ENCODE peak calls at places on chromosome 9, in ten cellular contexts. M is body of pancreas; L is GM23248; V is fibroblast of lung; Z is CD8-positive, alpha-beta T cell; H is psoas muscle; X is tibial nerve; E is IMR-90; Q is suprapubic skin; T is A673. W is an unnamed sample.

GRCh38 chr9:14310247-14310646 is 3.7 kb downstream of the NFIB start:
- DNase-seq in H (no peak), E (no peak), M (no peak), Z (no peak), X (no peak), T (no peak), L (no peak), Q (no peak), V (no peak), W (no peak)

GRCh38 chr9:14312721-14313377 is 1.1 kb downstream of the NFIB start:
- DNase-seq in Q (no peak), V (peak; percentile 55), H (peak; percentile 39), X (no peak), L (peak; percentile 46), M (peak; percentile 42), T (no peak), Z (no peak), E (no peak), W (peak; percentile 11)

GRCh38 chr9:22030101-22030598 is 21.0 kb upstream of the CDKN2B start:
- DNase-seq in H (no peak), V (peak; percentile 77), X (no peak), M (no peak), Z (no peak), Q (no peak), E (peak; percentile 76), L (peak; percentile 84), T (no peak), W (peak; percentile 42)

GRCh38 chr9:14021871-14022525 is 291.9 kb downstream of the NFIB start:
- DNase-seq in T (no peak), H (no peak), E (peak; percentile 21), L (peak; percentile 45), X (no peak), Q (no peak), V (peak; percentile 80), M (no peak), Z (no peak), W (peak; percentile 27)

GRCh38 chr9:16871358-16872151 is 1.1 kb upstream of the BNC2 start:
- DNase-seq in L (peak; percentile 82), Q (peak; percentile 75), M (peak; percentile 53), Z (no peak), V (peak; percentile 92), H (peak; percentile 63), T (peak; percentile 12), X (peak; percentile 38), E (peak; percentile 88), W (peak; percentile 85)

GRCh38 chr9:93520523-93520922 is 55.9 kb upstream of the PHF2 start:
- DNase-seq in M (no peak), Z (no peak), Q (no peak), X (no peak), L (no peak), H (no peak), T (no peak), V (no peak), E (no peak), W (no peak)

GRCh38 chr9:88221110-88221509 is 82.8 kb upstream of the SPATA31C2 start:
- DNase-seq in M (no peak), X (no peak), L (no peak), H (no peak), Q (no peak), V (no peak), E (no peak), T (no peak), Z (no peak), W (no peak)

GRCh38 chr9:35044071-35044470 is 28.4 kb downstream of the VCP start:
- DNase-seq in Z (no peak), H (no peak), M (no peak), T (no peak), Q (no peak), E (no peak), L (no peak), V (peak; percentile 49), X (no peak), W (no peak)

GRCh38 chr9:33153001-33153400 is 14.1 kb downstream of the B4GALT1 start:
- DNase-seq in V (no peak), Q (no peak), L (no peak), M (no peak), E (no peak), X (no peak), H (no peak), Z (no peak), T (no peak), W (no peak)

GRCh38 chr9:33151601-33152000 is 15.5 kb downstream of the B4GALT1 start:
- DNase-seq in V (no peak), L (no peak), H (no peak), Q (no peak), E (no peak), M (no peak), X (no peak), Z (no peak), T (peak; percentile 56), W (no peak)

GRCh38 chr9:33148367-33149019 is 18.6 kb downstream of the B4GALT1 start:
- DNase-seq in T (no peak), M (no peak), E (no peak), Z (no peak), X (no peak), H (no peak), Q (no peak), V (no peak), L (no peak), W (no peak)

GRCh38 chr9:33153666-33154065 is 13.5 kb downstream of the B4GALT1 start:
- DNase-seq in Z (no peak), V (no peak), L (no peak), Q (no peak), H (no peak), T (no peak), M (no peak), E (no peak), X (no peak), W (no peak)

DNA sequence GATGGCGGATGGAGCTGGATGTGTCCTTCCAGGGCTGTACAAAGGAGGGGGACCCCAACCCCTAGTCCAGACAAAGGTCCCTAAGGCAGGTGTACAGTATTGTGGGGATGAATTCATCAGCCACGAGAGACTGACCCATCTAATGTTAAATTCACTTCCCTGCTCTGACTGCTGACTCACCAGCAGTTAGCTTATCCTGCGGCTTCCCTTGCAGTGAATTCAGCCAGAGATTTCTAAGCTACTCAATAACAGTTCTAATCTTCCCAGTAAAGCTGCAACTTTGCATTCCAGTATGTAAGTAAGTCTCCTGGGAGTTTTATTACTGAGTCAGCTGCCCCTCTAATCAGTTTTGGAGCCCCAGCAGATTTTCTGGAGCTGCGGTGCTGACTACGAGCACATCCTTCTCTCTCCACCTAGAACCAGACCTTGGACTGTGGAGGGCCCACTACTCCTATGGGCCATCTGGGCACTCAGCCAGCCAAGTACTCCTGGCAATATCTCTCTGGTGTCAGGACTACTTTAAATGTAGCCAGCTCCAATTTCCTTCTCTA is 16.1 kb downstream of the B4GALT1 start:
- DNase-seq in Q (no peak), L (peak; percentile 99), T (peak; percentile 93), X (no peak), E (peak; percentile 98), M (peak; percentile 51), H (no peak), Z (no peak), V (peak; percentile 98), W (peak; percentile 92)
- H3K27ac ChIP-seq in Q (peak overlapping the region; percentile 3), L (peak overlapping the region; percentile 79), T (peak overlapping the region; percentile 88), X (peak overlapping the region; percentile 71), E (peak overlapping the region; percentile 83), M (peak overlapping the region; percentile 49), H (peak overlapping the region; percentile 89), Z (no peak overlapping the region), V (peak overlapping the region; percentile 46), W (peak overlapping the region; percentile 60)

GRCh38 chr9:129059796-129060785 is 20.8 kb upstream of the DOLPP1 start:
- DNase-seq in L (no peak), Q (no peak), Z (no peak), H (no peak), E (no peak), T (no peak), V (no peak), M (no peak), X (no peak), W (no peak)

GRCh38 chr9:129058965-129059795 is 21.7 kb upstream of the DOLPP1 start:
- DNase-seq in L (peak; percentile 81), M (no peak), Z (no peak), V (peak; percentile 46), E (peak; percentile 42), Q (no peak), H (no peak), T (no peak), X (no peak), W (peak; percentile 25)

GRCh38 chr9:129060991-129061390 is 19.9 kb upstream of the DOLPP1 start:
- DNase-seq in T (no peak), L (no peak), Q (no peak), X (no peak), H (no peak), M (no peak), Z (no peak), E (no peak), V (no peak), W (no peak)

GRCh38 chr9:129064499-129064908 is 16.4 kb upstream of the DOLPP1 start:
- DNase-seq in V (no peak), Q (no peak), E (no peak), M (no peak), Z (no peak), H (no peak), L (no peak), X (no peak), T (no peak), W (no peak)

GRCh38 chr9:129063061-129063460 is 17.9 kb upstream of the DOLPP1 start:
- DNase-seq in L (no peak), H (no peak), T (no peak), E (no peak), Z (no peak), V (no peak), X (no peak), M (no peak), Q (no peak), W (no peak)
- H3K36me3 ChIP-seq in L (peaks cover 6% of the 10 kb centered on the region), H (peaks cover 85% of the 10 kb centered on the region), T (peaks cover 3% of the 10 kb centered on the region), E (peaks cover 56% of the 10 kb centered on the region), Z (peaks cover 22% of the 10 kb centered on the region), V (peaks cover 15% of the 10 kb centered on the region), X (no peaks in the 10 kb centered on the region), M (no peaks in the 10 kb centered on the region), Q (peaks cover 86% of the 10 kb centered on the region), W (peaks cover 23% of the 10 kb centered on the region)

GRCh38 chr9:127173063-127173462 is 50.6 kb upstream of the ANGPTL2 start:
- DNase-seq in X (no peak), V (no peak), E (no peak), T (no peak), Z (no peak), H (no peak), Q (peak; percentile 11), M (no peak), L (no peak), W (no peak)

GRCh38 chr9:127174386-127175318 is 52.2 kb upstream of the ANGPTL2 start:
- DNase-seq in Z (no peak), Q (peak; percentile 53), V (no peak), E (no peak), L (no peak), X (no peak), M (no peak), H (no peak), T (no peak), W (no peak)

GRCh38 chr9:127170049-127170448 is 47.6 kb upstream of the ANGPTL2 start:
- DNase-seq in M (no peak), Z (no peak), T (no peak), V (no peak), Q (peak; percentile 16), E (no peak), X (no peak), L (no peak), H (no peak), W (no peak)

GRCh38 chr9:127170652-127171051 is 48.2 kb upstream of the ANGPTL2 start:
- DNase-seq in Q (peak; percentile 31), L (no peak), M (no peak), X (no peak), Z (no peak), T (no peak), E (no peak), H (no peak), V (no peak), W (no peak)

GRCh38 chr9:127172066-127172707 is 49.8 kb upstream of the ANGPTL2 start:
- DNase-seq in E (peak; percentile 64), H (no peak), Q (peak; percentile 8), V (no peak), M (no peak), Z (no peak), T (no peak), L (no peak), X (no peak), W (no peak)
- H3K4me3 ChIP-seq in E (no peak overlapping the region), H (no peak overlapping the region), Q (no peak overlapping the region), V (no peak overlapping the region), M (no peak overlapping the region), Z (no peak overlapping the region), T (no peak overlapping the region), L (no peak overlapping the region), X (no peak overlapping the region), W (no peak overlapping the region)

DNA sequence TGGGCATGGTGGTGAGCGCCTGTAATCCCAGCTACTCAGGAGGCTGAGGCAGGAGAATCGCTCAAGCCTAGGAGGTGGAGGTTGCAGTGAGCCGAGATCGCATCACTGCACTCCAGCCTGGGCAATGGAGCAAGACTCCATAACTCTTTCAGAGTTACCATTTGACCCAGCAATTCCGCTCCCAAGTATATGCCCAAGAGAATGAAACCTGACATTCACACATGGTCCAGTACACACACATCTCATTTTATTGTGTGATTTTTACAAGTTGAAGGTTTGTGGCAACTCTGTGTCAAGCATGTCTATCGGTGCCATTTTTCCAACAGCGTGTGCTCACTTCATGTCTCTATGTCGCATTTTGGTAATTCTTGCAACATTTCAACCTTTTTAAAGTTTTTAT is 24.9 kb upstream of the FIBCD1 start:
- DNase-seq in X (no peak), V (peak; percentile 5), L (peak; percentile 14), H (no peak), E (no peak), Z (no peak), Q (no peak), T (no peak), M (no peak), W (no peak)
- H3K27ac ChIP-seq in X (no peak overlapping the region), V (no peak overlapping the region), L (no peak overlapping the region), H (no peak overlapping the region), E (no peak overlapping the region), Z (no peak overlapping the region), Q (no peak overlapping the region), T (no peak overlapping the region), M (no peak overlapping the region), W (no peak overlapping the region)

W was measured in brain microvascular endothelial cell.